ENCODE peak calls at places on chromosomes 13 and 19, in seven cellular contexts. W, K, I, Q, V, X and F are unnamed samples.
A peak's percentile ranks its signal among the peaks of the same experiment; 100 is the strongest.

GRCh38 chr19:33400856-33401682 is 27.6 kb downstream of the CEBPG start:
- DNase-seq in Q (no peak), K (no peak), V (no peak), I (no peak), X (no peak), W (no peak), F (no peak)

GRCh38 chr19:45884682-45885555 is 1.0 kb downstream of the IRF2BP1 start:
- DNase-seq in W (peak; percentile 43), I (no peak), Q (no peak), X (no peak), K (no peak), V (no peak), F (no peak)

GRCh38 chr19:4401482-4402170 is 814 bp upstream of the CHAF1A start:
- DNase-seq in I (no peak), V (no peak), X (no peak), W (no peak), K (no peak), Q (no peak), F (no peak)

GRCh38 chr13:100530645-100531044 is 57.9 kb downstream of the GGACT start:
- DNase-seq in K (no peak), I (no peak), X (no peak), W (no peak), Q (no peak), V (no peak), F (no peak)

GRCh38 chr19:23799321-23799720 is 40.6 kb upstream of the ZNF681 start:
- DNase-seq in I (no peak), K (no peak), V (peak; percentile 58), W (no peak), X (no peak), Q (no peak), F (no peak)

GRCh38 chr19:49932041-49932451 is 2.7 kb upstream of the NUP62 start:
- DNase-seq in V (no peak), Q (no peak), K (peak; percentile 98), I (no peak), X (no peak), W (no peak), F (no peak)

GRCh38 chr13:108734676-108735075 is 105.3 kb downstream of the MYO16 start:
- DNase-seq in K (peak; percentile 11), V (no peak), W (peak; percentile 32), Q (no peak), X (no peak), I (no peak), F (peak; percentile 13)

GRCh38 chr13:34638897-34639296 is 303.2 kb upstream of the NBEA start:
- DNase-seq in V (no peak), W (no peak), I (no peak), K (no peak), Q (no peak), X (no peak), F (no peak)

GRCh38 chr19:5352229-5352763 is 11.7 kb upstream of the PTPRS start:
- DNase-seq in W (no peak), K (peak; percentile 69), Q (no peak), I (no peak), X (no peak), V (no peak), F (no peak)

GRCh38 chr19:17070421-17070820 is 4.8 kb downstream of the HAUS8 start:
- DNase-seq in I (no peak), V (no peak), K (no peak), Q (no peak), X (no peak), W (no peak), F (no peak)

GRCh38 chr13:71865858-71866172 is 1.2 kb downstream of the DACH1 start:
- DNase-seq in I (no peak), V (no peak), Q (no peak), W (peak; percentile 21), K (no peak), X (no peak), F (no peak)

GRCh38 chr13:97372929-97373328 is 61.0 kb upstream of the RAP2A start:
- DNase-seq in W (no peak), V (no peak), I (no peak), K (no peak), X (no peak), Q (no peak), F (no peak)

GRCh38 chr13:50892162-50892944 is 17.2 kb upstream of the RNASEH2B start:
- DNase-seq in I (no peak), K (no peak), Q (no peak), X (no peak), W (no peak), V (peak; percentile 24), F (no peak)

GRCh38 chr13:94464771-94465170 is 14.7 kb downstream of the DCT start:
- DNase-seq in V (no peak), K (no peak), X (no peak), Q (no peak), W (no peak), I (no peak), F (no peak)

GRCh38 chr19:33464010-33464732 is 57.4 kb downstream of the PEPD start:
- DNase-seq in Q (no peak), K (no peak), I (no peak), W (no peak), V (no peak), X (no peak), F (no peak)

GRCh38 chr13:23140492-23140891 is 40.3 kb upstream of the SGCG start:
- DNase-seq in K (peak; percentile 71), X (no peak), Q (no peak), V (no peak), I (no peak), W (no peak), F (no peak)

GRCh38 chr19:11254662-11255061 is 7.7 kb downstream of the DOCK6 start:
- DNase-seq in V (no peak), X (no peak), K (peak; percentile 37), I (no peak), W (no peak), Q (no peak), F (no peak)

GRCh38 chr19:14614099-14614412 is 31.2 kb downstream of the CLEC17A start:
- DNase-seq in I (no peak), Q (no peak), X (no peak), W (no peak), K (no peak), V (no peak), F (no peak)

GRCh38 chr13:42715909-42716308 is 65.5 kb upstream of the FAM216B start:
- DNase-seq in W (no peak), Q (no peak), K (no peak), V (no peak), I (no peak), X (no peak), F (no peak)

GRCh38 chr13:97460004-97460756 is 26.2 kb downstream of the RAP2A start:
- DNase-seq in V (no peak), I (no peak), Q (no peak), K (no peak), X (no peak), W (no peak), F (no peak)

GRCh38 chr13:112968380-112968909 is 569 bp upstream of the MCF2L start:
- DNase-seq in V (peak; percentile 67), I (no peak), W (no peak), K (peak; percentile 41), X (no peak), Q (peak; percentile 69), F (peak; percentile 75)

GRCh38 chr13:59673301-59673700 is 490.4 kb downstream of the DIAPH3 start:
- DNase-seq in V (no peak), K (no peak), X (no peak), W (no peak), Q (no peak), I (no peak), F (no peak)

GRCh38 chr13:58619396-58620113 is 988.0 kb downstream of the PCDH17 start:
- DNase-seq in I (no peak), K (no peak), Q (no peak), W (no peak), V (no peak), X (no peak), F (no peak)

GRCh38 chr13:113090415-113090770 is 15.2 kb upstream of the F7 start:
- DNase-seq in I (no peak), W (peak; percentile 59), V (no peak), X (no peak), K (no peak), Q (no peak), F (no peak)

GRCh38 chr13:88919970-88920628 is 1248.9 kb downstream of the SLITRK5 start:
- DNase-seq in I (no peak), X (no peak), Q (no peak), K (no peak), W (no peak), V (peak; percentile 25), F (no peak)

GRCh38 chr19:35797663-35798062 is 15.0 kb downstream of the PRODH2 start:
- DNase-seq in I (no peak), W (peak; percentile 69), V (no peak), Q (no peak), K (no peak), X (no peak), F (no peak)